ENCODE peak calls at places on chromosomes 12 and 14, in six cellular contexts. M, L, V, J, E and O are unnamed samples.
A peak's percentile ranks its signal among the peaks of the same experiment; 100 is the strongest.

GRCh38 chr14:105894125-105894977 is 368.0 kb downstream of the TMEM121 start:
- DNase-seq in J (no peak), L (no peak), E (no peak), M (no peak), V (peak; percentile 26), O (no peak)

GRCh38 chr14:89137514-89138163 is 279.4 kb downstream of the FOXN3 start:
- DNase-seq in L (no peak), J (no peak), E (peak; percentile 95), M (no peak), V (no peak), O (no peak)

GRCh38 chr14:77184396-77185092 is 2.9 kb downstream of the TMEM63C start:
- DNase-seq in J (no peak), M (no peak), E (no peak), V (peak; percentile 78), L (no peak), O (no peak)

GRCh38 chr12:13864081-13864673 is 117.2 kb downstream of the GRIN2B start:
- DNase-seq in E (peak; percentile 85), M (peak; percentile 83), L (peak; percentile 24), V (peak; percentile 86), J (peak; percentile 65), O (peak; percentile 46)

GRCh38 chr12:39103552-39104165 is 198.3 kb upstream of the CPNE8 start:
- DNase-seq in J (peak; percentile 20), E (peak; percentile 64), L (no peak), V (no peak), M (no peak), O (no peak)

GRCh38 chr12:57793920-57794319 is 11.3 kb downstream of the TSFM start:
- DNase-seq in L (no peak), V (no peak), M (no peak), J (no peak), E (peak; percentile 79), O (no peak)

GRCh38 chr14:102803139-102803538 is 25.9 kb downstream of the TRAF3 start:
- DNase-seq in V (no peak), M (no peak), L (no peak), E (no peak), J (no peak), O (no peak)

GRCh38 chr12:44794867-44795266 is 81.2 kb downstream of the NELL2 start:
- DNase-seq in E (no peak), M (no peak), J (no peak), L (no peak), V (no peak), O (no peak)

GRCh38 chr12:51443573-51443972 is 18.9 kb downstream of the SLC4A8 start:
- DNase-seq in L (no peak), J (no peak), V (no peak), M (no peak), E (no peak), O (no peak)

GRCh38 chr12:104248444-104248843 is 32.9 kb downstream of the TXNRD1 start:
- DNase-seq in L (no peak), E (no peak), M (no peak), V (no peak), J (peak; percentile 53), O (no peak)

GRCh38 chr14:85764809-85765208 is 234.9 kb downstream of the FLRT2 start:
- DNase-seq in M (no peak), J (no peak), V (no peak), E (no peak), L (no peak), O (no peak)

GRCh38 chr12:127893875-127894635 is 372.9 kb upstream of the TMEM132C start:
- DNase-seq in M (peak; percentile 14), V (no peak), E (no peak), L (no peak), J (peak; percentile 49), O (no peak)

GRCh38 chr12:107318804-107319535 is 225.6 kb upstream of the CRY1 start:
- DNase-seq in L (peak; percentile 21), V (peak; percentile 48), E (peak; percentile 32), M (peak; percentile 63), J (peak; percentile 74), O (no peak)

GRCh38 chr14:75283162-75283883 is 4.7 kb downstream of the FOS start:
- DNase-seq in V (peak; percentile 86), M (no peak), E (no peak), L (no peak), J (peak; percentile 75), O (no peak)

GRCh38 chr14:100769035-100769939 is 42.6 kb downstream of the DLK1 start:
- DNase-seq in L (no peak), M (no peak), E (no peak), J (no peak), V (no peak), O (peak; percentile 25)

GRCh38 chr14:101889898-101890297 is 74.5 kb upstream of the DYNC1H1 start:
- DNase-seq in V (no peak), E (no peak), L (no peak), M (no peak), J (no peak), O (no peak)

GRCh38 chr14:89143595-89143994 is 273.4 kb downstream of the FOXN3 start:
- DNase-seq in M (no peak), L (no peak), J (no peak), E (no peak), V (no peak), O (no peak)

GRCh38 chr12:47534695-47535094 is 171.1 kb downstream of the RPAP3 start:
- DNase-seq in E (peak; percentile 37), V (no peak), J (no peak), M (no peak), L (no peak), O (no peak)

GRCh38 chr14:90611936-90612335 is 204.3 kb downstream of the TTC7B start:
- DNase-seq in E (no peak), J (no peak), M (no peak), L (no peak), V (no peak), O (no peak)

GRCh38 chr12:62304560-62304959 is 44.4 kb downstream of the USP15 start:
- DNase-seq in V (no peak), E (no peak), J (no peak), L (no peak), M (no peak), O (no peak)

GRCh38 chr14:29243355-29243754 is 476.8 kb downstream of the FOXG1 start:
- DNase-seq in M (no peak), L (no peak), E (peak; percentile 48), V (no peak), J (no peak), O (no peak)

GRCh38 chr12:109625131-109625559 is 51.6 kb downstream of the MVK start:
- DNase-seq in V (peak; percentile 52), L (no peak), M (no peak), E (peak; percentile 81), J (no peak), O (no peak)

GRCh38 chr12:2649201-2650030 is 145.4 kb upstream of the FKBP4 start:
- DNase-seq in L (no peak), E (no peak), M (no peak), J (no peak), V (no peak), O (no peak)

GRCh38 chr14:55832122-55832911 is 252.3 kb downstream of the KTN1 start:
- DNase-seq in E (no peak), L (no peak), V (peak; percentile 52), J (no peak), M (no peak), O (no peak)

GRCh38 chr14:96588410-96589249 is 86.4 kb downstream of the PAPOLA start:
- DNase-seq in L (no peak), E (no peak), M (no peak), J (no peak), V (peak; percentile 37), O (no peak)

GRCh38 chr14:61388976-61389576 is 67.7 kb downstream of the PRKCH start:
- DNase-seq in L (no peak), E (no peak), V (no peak), M (no peak), J (no peak), O (no peak)

GRCh38 chr12:112107306-112107705 is 1.3 kb downstream of the NAA25 start:
- DNase-seq in V (peak; percentile 30), E (no peak), L (no peak), M (no peak), J (no peak), O (no peak)

GRCh38 chr14:22822619-22823551 is 6.8 kb upstream of the MRPL52 start:
- DNase-seq in L (peak; percentile 57), J (peak; percentile 97), V (peak; percentile 87), E (peak; percentile 92), M (peak; percentile 83), O (peak; percentile 66)

GRCh38 chr12:55721601-55722213 is 1.5 kb downstream of the RDH5 start:
- DNase-seq in M (no peak), V (no peak), J (no peak), L (no peak), E (no peak), O (no peak)

GRCh38 chr14:63174760-63175191 is 29.5 kb upstream of the RHOJ start:
- DNase-seq in M (no peak), E (peak; percentile 79), J (peak; percentile 29), L (no peak), V (no peak), O (no peak)

GRCh38 chr14:55938249-55938791 is 179.9 kb upstream of the PELI2 start:
- DNase-seq in L (no peak), J (no peak), E (peak; percentile 13), V (no peak), M (no peak), O (no peak)

GRCh38 chr12:130656411-130656810 is 59.7 kb downstream of the RIMBP2 start:
- DNase-seq in L (no peak), V (no peak), M (no peak), J (peak; percentile 85), E (no peak), O (no peak)

GRCh38 chr12:53230971-53231858 is 794 bp downstream of the RARG start:
- DNase-seq in E (no peak), J (peak; percentile 32), L (no peak), V (no peak), M (no peak), O (no peak)